ENCODE peak calls at places on chromosomes 2 and 18, in ten cellular contexts. L, I, J, D, F, S, E, O, Z and A are unnamed samples. For H3K4me1, the result is how much of the 10 kb centered on the place peaks cover.

GRCh38 chr2:147382322-147382948 is 462.4 kb upstream of the ACVR2A start:
- DNase-seq in L (no peak), I (no peak), J (no peak), D (no peak), F (no peak), S (no peak), E (no peak), O (no peak), Z (peak), A (peak)

GRCh38 chr2:60708630-60709320 is 47.3 kb upstream of the PAPOLG start:
- DNase-seq in L (no peak), I (no peak), J (no peak), D (no peak), F (no peak), S (no peak), E (no peak), O (no peak), Z (no peak), A (no peak)

GRCh38 chr2:27356056-27356381 is 545 bp downstream of the GTF3C2 start:
- DNase-seq in L (peak), I (no peak), J (peak), D (no peak), F (no peak), S (peak), E (peak), O (peak), Z (peak), A (peak)

GRCh38 chr18:75244336-75244735 is 33.7 kb downstream of the TSHZ1 start:
- DNase-seq in L (peak), I (no peak), J (no peak), D (peak), F (no peak), S (no peak), E (no peak), O (no peak), Z (no peak), A (peak)

GRCh38 chr2:73839653-73840411 is 11.1 kb downstream of the STAMBP start:
- DNase-seq in L (no peak), I (no peak), J (no peak), D (no peak), F (no peak), S (no peak), E (no peak), O (no peak), Z (no peak), A (no peak)

GRCh38 chr18:22674300-22674699 is 256.6 kb upstream of the CTAGE1 start:
- DNase-seq in L (no peak), I (no peak), J (no peak), D (no peak), F (no peak), S (no peak), E (no peak), O (no peak), Z (no peak), A (no peak)

GRCh38 chr2:240245706-240246105 is 105.2 kb upstream of the OTOS start:
- DNase-seq in L (no peak), I (no peak), J (peak), D (no peak), F (peak), S (peak), E (peak), O (peak), Z (no peak), A (no peak)

GRCh38 chr18:63237911-63238710 is 81.5 kb downstream of the BCL2 start:
- DNase-seq in L (peak), I (no peak), J (peak), D (no peak), F (no peak), S (no peak), E (no peak), O (no peak), Z (no peak), A (no peak)

GRCh38 chr2:112162341-112162740 is 24.2 kb downstream of the FBLN7 start:
- DNase-seq in L (no peak), I (no peak), J (no peak), D (no peak), F (no peak), S (no peak), E (no peak), O (no peak), Z (no peak), A (no peak)

GRCh38 chr18:46546111-46546640 is 110.8 kb downstream of the LOXHD1 start:
- DNase-seq in L (no peak), I (no peak), J (no peak), D (no peak), F (no peak), S (no peak), E (no peak), O (no peak), Z (no peak), A (no peak)

GRCh38 chr2:231991664-231992063 is 30.2 kb downstream of the DIS3L2 start:
- DNase-seq in L (no peak), I (no peak), J (no peak), D (no peak), F (no peak), S (no peak), E (no peak), O (no peak), Z (no peak), A (peak)

GRCh38 chr18:73101977-73102376 is 234.2 kb upstream of the NETO1 start:
- DNase-seq in L (no peak), I (no peak), J (no peak), D (no peak), F (no peak), S (no peak), E (no peak), O (no peak), Z (no peak), A (no peak)

GRCh38 chr2:74919827-74920226 is 38.6 kb upstream of the POLE4 start:
- DNase-seq in L (peak), I (peak), J (peak), D (peak), F (peak), S (no peak), E (peak), O (peak), Z (peak), A (peak)

GRCh38 chr18:74679006-74679678 is 81.5 kb downstream of the ZNF407 start:
- DNase-seq in L (no peak), I (no peak), J (no peak), D (no peak), F (no peak), S (no peak), E (no peak), O (no peak), Z (no peak), A (no peak)

GRCh38 chr18:22009242-22009641 is 160.1 kb upstream of the GATA6 start:
- DNase-seq in L (no peak), I (no peak), J (no peak), D (no peak), F (no peak), S (no peak), E (no peak), O (no peak), Z (no peak), A (no peak)

GRCh38 chr2:42248846-42249245 is 79.7 kb downstream of the EML4 start:
- DNase-seq in L (no peak), I (no peak), J (no peak), D (no peak), F (no peak), S (no peak), E (no peak), O (no peak), Z (no peak), A (no peak)

GRCh38 chr2:232655392-232655791 is 22.0 kb downstream of the EFHD1 start:
- DNase-seq in L (no peak), I (no peak), J (no peak), D (no peak), F (no peak), S (no peak), E (no peak), O (peak), Z (no peak), A (no peak)

GRCh38 chr18:63022429-63023022 is 297.0 kb downstream of the BCL2 start:
- DNase-seq in L (peak), I (no peak), J (no peak), D (no peak), F (no peak), S (no peak), E (no peak), O (no peak), Z (no peak), A (no peak)

GRCh38 chr18:23066504-23067039 is 68.7 kb upstream of the CABLES1 start:
- DNase-seq in L (no peak), I (no peak), J (no peak), D (no peak), F (no peak), S (no peak), E (no peak), O (peak), Z (no peak), A (no peak)

GRCh38 chr2:191938779-191939178 is 91.9 kb upstream of the CAVIN2 start:
- DNase-seq in L (no peak), I (no peak), J (no peak), D (no peak), F (no peak), S (no peak), E (no peak), O (no peak), Z (no peak), A (no peak)

GRCh38 chr2:156319811-156320490 is 12.6 kb downstream of the NR4A2 start:
- DNase-seq in L (peak), I (no peak), J (peak), D (no peak), F (peak), S (no peak), E (peak), O (peak), Z (peak), A (peak)

GRCh38 chr2:177799531-177799930 is 273.0 kb downstream of the PDE11A start:
- DNase-seq in L (peak), I (peak), J (no peak), D (no peak), F (no peak), S (no peak), E (no peak), O (no peak), Z (no peak), A (peak)

GRCh38 chr2:84817239-84817655 is 63.6 kb downstream of the TRABD2A start:
- DNase-seq in L (no peak), I (peak), J (no peak), D (no peak), F (no peak), S (no peak), E (no peak), O (no peak), Z (no peak), A (no peak)

GRCh38 chr2:59584958-59585357 is 968.5 kb downstream of the BCL11A start:
- DNase-seq in L (peak), I (peak), J (no peak), D (no peak), F (no peak), S (no peak), E (no peak), O (no peak), Z (no peak), A (no peak)

GRCh38 chr2:152428800-152429637 is 94.0 kb downstream of the FMNL2 start:
- DNase-seq in L (no peak), I (no peak), J (no peak), D (no peak), F (no peak), S (no peak), E (no peak), O (no peak), Z (no peak), A (no peak)

GRCh38 chr2:176653856-176654443 is 384.7 kb downstream of the MTX2 start:
- DNase-seq in L (peak), I (peak), J (peak), D (peak), F (peak), S (no peak), E (peak), O (peak), Z (peak), A (peak)

GRCh38 chr18:4017479-4017878 is 437.6 kb downstream of the DLGAP1 start:
- DNase-seq in L (peak), I (peak), J (no peak), D (no peak), F (no peak), S (no peak), E (no peak), O (no peak), Z (no peak), A (peak)

GRCh38 chr2:237704476-237705224 is 77.3 kb downstream of the LRRFIP1 start:
- DNase-seq in L (no peak), I (no peak), J (no peak), D (peak), F (no peak), S (no peak), E (no peak), O (no peak), Z (peak), A (peak)

GRCh38 chr2:99881901-99882591 is 260.3 kb downstream of the AFF3 start:
- DNase-seq in L (no peak), I (no peak), J (no peak), D (no peak), F (no peak), S (no peak), E (peak), O (no peak), Z (no peak), A (no peak)

GRCh38 chr2:169765523-169765922 is 31.9 kb downstream of the KLHL23 start:
- DNase-seq in L (no peak), I (no peak), J (no peak), D (no peak), F (no peak), S (no peak), E (no peak), O (no peak), Z (no peak), A (no peak)

GRCh38 chr2:144475596-144475995 is 44.3 kb downstream of the ZEB2 start:
- DNase-seq in L (no peak), I (no peak), J (no peak), D (no peak), F (no peak), S (no peak), E (no peak), O (no peak), Z (no peak), A (no peak)

GRCh38 chr2:192124576-192124975 is 70.2 kb downstream of the TMEFF2 start:
- DNase-seq in L (no peak), I (no peak), J (no peak), D (no peak), F (no peak), S (no peak), E (no peak), O (no peak), Z (no peak), A (no peak)

GRCh38 chr2:101551489-101551888 is 76.6 kb upstream of the RFX8 start:
- DNase-seq in L (no peak), I (no peak), J (no peak), D (no peak), F (no peak), S (no peak), E (no peak), O (no peak), Z (no peak), A (no peak)

GRCh38 chr2:151334082-151334815 is 23.1 kb upstream of the TNFAIP6 start:
- DNase-seq in L (no peak), I (no peak), J (no peak), D (no peak), F (no peak), S (no peak), E (no peak), O (no peak), Z (no peak), A (no peak)

GRCh38 chr2:183035298-183035953 is 2.8 kb downstream of the NCKAP1 start:
- DNase-seq in L (no peak), I (no peak), J (no peak), D (no peak), F (no peak), S (no peak), E (no peak), O (no peak), Z (no peak), A (no peak)

GRCh38 chr2:217361491-217361890 is 501.6 kb upstream of the TNP1 start:
- DNase-seq in L (no peak), I (no peak), J (peak), D (no peak), F (no peak), S (no peak), E (peak), O (no peak), Z (no peak), A (no peak)
- H3K4me1 ChIP-seq in L (under half), I (under half), J (under half), D (under half), F (under half), S (under half), E (under half), O (under half), Z (under half), A (under half)

GRCh38 chr2:230441188-230441897 is 25.3 kb downstream of the SP100 start:
- DNase-seq in L (no peak), I (no peak), J (no peak), D (peak), F (no peak), S (no peak), E (no peak), O (no peak), Z (peak), A (peak)
- H3K4me1 ChIP-seq in L (under half), I (under half), J (under half), D (under half), F (under half), S (under half), E (under half), O (under half), Z (under half), A (under half)

DNA sequence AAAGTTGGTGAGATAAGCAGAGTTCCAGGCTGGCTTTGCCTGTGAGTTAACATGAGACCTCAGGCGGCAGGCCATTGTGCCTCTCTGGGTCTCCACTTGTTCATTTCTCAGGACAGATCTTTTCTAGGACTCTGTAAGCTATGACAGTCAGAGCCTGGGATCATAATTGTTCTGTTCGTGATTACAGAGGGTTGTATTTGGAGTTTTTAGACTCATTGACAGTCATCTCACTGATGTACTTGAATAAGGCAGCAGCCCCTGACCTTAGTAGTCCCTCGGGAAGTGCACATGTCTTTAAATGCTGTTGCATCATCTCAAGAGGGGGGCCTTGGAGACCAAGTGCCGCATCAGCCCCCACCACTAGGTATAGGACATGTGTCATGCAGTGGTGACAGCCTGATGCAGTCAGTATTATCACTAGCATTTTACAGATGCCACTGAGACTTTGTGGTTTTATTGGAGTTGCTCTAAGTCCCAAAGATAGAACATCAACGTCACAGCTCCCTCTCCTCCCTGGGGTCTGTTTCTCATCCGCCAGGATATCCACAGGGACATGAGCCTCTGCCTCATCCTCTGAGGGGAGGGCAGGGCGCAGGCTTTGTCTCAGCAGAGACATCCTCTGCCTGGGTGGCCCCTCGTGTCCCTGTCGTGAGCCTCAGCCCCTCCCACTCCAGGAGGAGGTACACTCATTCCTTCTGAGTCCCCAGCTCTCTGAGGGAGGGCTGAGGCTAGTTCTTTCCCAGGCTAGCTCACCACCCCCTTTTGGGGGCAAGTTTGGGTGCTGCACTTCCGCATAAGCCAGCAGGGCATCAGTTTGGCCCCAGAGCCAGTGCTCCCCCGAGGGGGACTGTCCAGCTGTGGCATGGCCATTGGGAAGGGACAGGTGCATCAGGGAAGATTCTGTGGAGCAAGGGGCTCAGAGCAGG is 14.1 kb downstream of the GLI2 start:
- DNase-seq in L (peak), I (no peak), J (no peak), D (no peak), F (no peak), S (peak), E (no peak), O (peak), Z (no peak), A (no peak)
- H3K4me1 ChIP-seq in L (under half), I (under half), J (under half), D (under half), F (under half), S (under half), E (under half), O (under half), Z (under half), A (under half)

DNA sequence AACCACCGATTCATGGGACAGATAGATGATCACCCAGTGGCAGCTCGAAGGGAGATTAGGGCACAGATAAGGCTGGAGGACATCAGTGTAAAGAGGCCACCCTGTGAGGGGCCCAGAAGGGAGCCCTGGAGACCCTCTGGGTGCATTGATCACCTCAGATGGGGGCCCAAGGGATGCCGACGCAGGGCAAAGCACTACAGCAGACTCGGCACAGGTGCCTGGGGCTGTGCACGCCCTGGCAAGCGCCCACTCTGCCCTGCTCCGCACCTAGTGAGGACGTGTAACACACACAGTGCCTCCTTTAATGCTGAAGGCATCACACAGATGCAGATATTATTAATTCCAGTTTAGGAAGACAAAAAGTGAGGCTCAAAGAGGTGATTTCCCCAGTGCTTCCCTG is 9.5 kb downstream of the GYPC start:
- DNase-seq in L (no peak), I (no peak), J (no peak), D (no peak), F (no peak), S (no peak), E (no peak), O (no peak), Z (no peak), A (no peak)
- H3K4me1 ChIP-seq in L (under half), I (under half), J (under half), D (half or more), F (half or more), S (half or more), E (under half), O (half or more), Z (under half), A (under half)

DNA sequence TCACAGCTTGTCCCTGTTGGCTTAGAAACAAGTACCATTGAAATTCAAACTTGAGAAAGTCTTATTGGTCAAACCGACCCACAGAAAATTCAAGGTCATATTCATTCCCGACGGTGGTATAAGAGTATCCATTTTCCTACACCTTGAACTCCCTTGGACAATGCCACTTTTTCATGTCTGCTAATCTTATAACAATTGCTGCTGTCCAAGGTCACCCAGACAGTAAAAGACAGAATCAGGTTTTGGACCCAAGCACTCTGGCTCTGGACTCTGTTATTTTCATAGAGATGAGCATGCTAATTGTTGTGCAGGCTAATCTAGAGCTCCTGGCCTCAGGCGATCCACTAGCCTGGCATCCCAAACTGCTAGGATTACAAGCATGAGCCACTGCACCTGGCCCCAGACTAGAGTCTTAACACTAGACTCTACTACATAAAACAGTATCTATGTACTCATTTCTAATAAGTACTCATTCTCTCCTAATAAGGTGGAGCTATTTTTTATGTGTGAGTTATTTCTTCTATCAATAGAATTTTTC is 57.8 kb downstream of the C2orf76 start:
- DNase-seq in L (no peak), I (no peak), J (no peak), D (no peak), F (no peak), S (no peak), E (no peak), O (no peak), Z (no peak), A (no peak)
- H3K4me1 ChIP-seq in L (under half), I (under half), J (under half), D (under half), F (under half), S (under half), E (under half), O (under half), Z (under half), A (under half)

DNA sequence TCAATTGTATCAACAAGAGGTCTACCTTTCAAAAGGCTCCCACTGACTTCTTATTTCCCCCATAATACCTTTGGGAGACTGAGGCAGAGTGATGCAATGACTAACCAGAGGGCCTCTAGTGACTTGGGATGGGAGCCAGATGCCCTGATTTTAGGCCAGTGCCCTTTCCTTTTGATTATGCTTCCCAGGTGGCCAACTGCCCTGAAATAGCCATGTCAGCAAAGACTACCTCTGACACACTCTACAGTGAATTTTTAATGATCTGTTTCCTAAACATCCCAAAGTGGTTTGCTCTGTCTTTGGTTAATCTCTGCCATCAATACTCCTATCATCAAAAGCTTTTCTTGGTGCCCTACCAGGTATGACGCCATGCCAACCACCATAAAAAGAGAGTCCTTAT is 65.9 kb upstream of the ZFP36L2 start:
- DNase-seq in L (no peak), I (no peak), J (no peak), D (no peak), F (no peak), S (no peak), E (no peak), O (no peak), Z (no peak), A (no peak)
- H3K4me1 ChIP-seq in L (under half), I (under half), J (under half), D (under half), F (under half), S (under half), E (under half), O (under half), Z (under half), A (under half)

GRCh38 chr2:55511508-55512124 is 7.9 kb upstream of the CFAP36 start:
- DNase-seq in L (peak), I (no peak), J (no peak), D (no peak), F (no peak), S (no peak), E (no peak), O (no peak), Z (no peak), A (peak)
- H3K4me1 ChIP-seq in L (under half), I (under half), J (under half), D (under half), F (under half), S (under half), E (under half), O (under half), Z (under half), A (under half)